ENCODE peak calls at places on chromosome 21, in seven cellular contexts. X is upper lobe of left lung, K is body of pancreas, N is GM12878, L is HepG2, F is IMR-90, W is K562. S is an unnamed sample. For H3K9me3, the result is how much of the 10 kb centered on the place peaks cover.

GRCh38 chr21:28731700-28732321 is 260.9 kb downstream of the LTN1 start:
- ATAC-seq in F (no peak), N (no peak), L (no peak), K (no peak), X (no peak), W (no peak), S (no peak)

GRCh38 chr21:14736672-14737071 is 190.6 kb upstream of the SAMSN1 start:
- ATAC-seq in F (no peak), W (peak), L (no peak), K (no peak), X (no peak), N (peak), S (no peak)

GRCh38 chr21:24826822-24827221 is 780.5 kb downstream of the MRPL39 start:
- ATAC-seq in X (no peak), F (no peak), N (peak), L (no peak), W (no peak), K (no peak), S (no peak)

GRCh38 chr21:20169812-20170576 is 828.2 kb upstream of the NCAM2 start:
- ATAC-seq in K (peak), W (no peak), X (no peak), L (no peak), F (no peak), N (no peak), S (no peak)

GRCh38 chr21:37817242-37817641 is 99.0 kb downstream of the KCNJ6 start:
- ATAC-seq in L (no peak), K (no peak), X (no peak), N (no peak), W (no peak), F (no peak), S (no peak)

GRCh38 chr21:42956824-42957632 is 17.3 kb upstream of the PKNOX1 start:
- ATAC-seq in F (no peak), N (no peak), L (peak), K (peak), W (no peak), X (peak), S (no peak)

GRCh38 chr21:14492890-14493289 is 53.2 kb downstream of the SAMSN1 start:
- ATAC-seq in K (no peak), N (no peak), L (no peak), F (no peak), X (no peak), W (peak), S (no peak)

GRCh38 chr21:31873275-31873695 is 465 bp downstream of the HUNK start:
- ATAC-seq in X (no peak), L (peak), F (peak), W (no peak), K (peak), N (no peak), S (peak)

GRCh38 chr21:26798856-26799751 is 46.1 kb downstream of the ADAMTS1 start:
- ATAC-seq in F (no peak), L (no peak), K (no peak), N (no peak), W (no peak), X (peak), S (no peak)

GRCh38 chr21:38355992-38356781 is 99.4 kb downstream of the KCNJ15 start:
- ATAC-seq in X (peak), K (peak), W (peak), F (peak), N (peak), L (peak), S (peak)

GRCh38 chr21:15212214-15212613 is 147.4 kb upstream of the NRIP1 start:
- ATAC-seq in F (no peak), L (no peak), W (no peak), X (no peak), K (no peak), N (no peak), S (no peak)

GRCh38 chr21:43355925-43356289 is 71.0 kb downstream of the SIK1 start:
- ATAC-seq in N (peak), F (no peak), K (no peak), L (peak), W (peak), X (no peak), S (no peak)

GRCh38 chr21:38447611-38448010 is 50.7 kb downstream of the ERG start:
- ATAC-seq in X (no peak), F (no peak), L (no peak), W (no peak), K (no peak), N (no peak), S (no peak)

GRCh38 chr21:16194851-16195251 is 465.1 kb downstream of the USP25 start:
- ATAC-seq in W (no peak), X (no peak), K (no peak), F (no peak), L (peak), N (no peak), S (no peak)

GRCh38 chr21:38834725-38835124 is 29.0 kb downstream of the ETS2 start:
- ATAC-seq in L (peak), F (no peak), N (no peak), X (no peak), K (no peak), W (no peak), S (no peak)

GRCh38 chr21:15141236-15141970 is 76.6 kb upstream of the NRIP1 start:
- ATAC-seq in L (no peak), W (no peak), X (no peak), F (no peak), N (no peak), K (peak), S (no peak)

GRCh38 chr21:14120091-14120734 is 90.5 kb downstream of the LIPI start:
- ATAC-seq in N (peak), W (peak), X (no peak), F (peak), L (peak), K (peak), S (no peak)

GRCh38 chr21:25660233-25660632 is 21.2 kb downstream of the JAM2 start:
- ATAC-seq in K (no peak), X (no peak), W (no peak), F (no peak), L (no peak), N (no peak), S (no peak)

GRCh38 chr21:23162213-23162946 is 2164.2 kb downstream of the NCAM2 start:
- ATAC-seq in K (no peak), N (no peak), L (no peak), X (no peak), F (no peak), W (no peak), S (no peak)

GRCh38 chr21:16205527-16205926 is 475.7 kb downstream of the USP25 start:
- ATAC-seq in L (no peak), K (no peak), N (peak), W (no peak), X (no peak), F (no peak), S (no peak)

GRCh38 chr21:37797403-37797802 is 118.9 kb downstream of the KCNJ6 start:
- ATAC-seq in L (no peak), W (no peak), X (no peak), N (no peak), F (no peak), K (no peak), S (no peak)

GRCh38 chr21:34908424-34909055 is 140.6 kb downstream of the RUNX1 start:
- ATAC-seq in L (peak), K (no peak), F (no peak), X (no peak), W (peak), N (no peak), S (peak)

GRCh38 chr21:34589511-34590282 is 25.2 kb downstream of the RCAN1 start:
- ATAC-seq in N (no peak), K (peak), W (no peak), F (no peak), X (no peak), L (no peak), S (no peak)

GRCh38 chr21:39715804-39716397 is 29.1 kb upstream of the IGSF5 start:
- ATAC-seq in W (peak), K (peak), F (peak), N (no peak), X (no peak), L (peak), S (no peak)

GRCh38 chr21:15774590-15774989 is 44.8 kb downstream of the USP25 start:
- ATAC-seq in L (no peak), W (no peak), N (no peak), K (no peak), X (no peak), F (no peak), S (no peak)

GRCh38 chr21:26840206-26840605 is 5.0 kb downstream of the ADAMTS1 start:
- ATAC-seq in L (no peak), N (no peak), X (no peak), F (no peak), K (no peak), W (no peak), S (no peak)

GRCh38 chr21:43325968-43326367 is 101.0 kb downstream of the SIK1 start:
- ATAC-seq in N (peak), K (no peak), X (no peak), F (no peak), W (no peak), L (no peak), S (no peak)

DNA sequence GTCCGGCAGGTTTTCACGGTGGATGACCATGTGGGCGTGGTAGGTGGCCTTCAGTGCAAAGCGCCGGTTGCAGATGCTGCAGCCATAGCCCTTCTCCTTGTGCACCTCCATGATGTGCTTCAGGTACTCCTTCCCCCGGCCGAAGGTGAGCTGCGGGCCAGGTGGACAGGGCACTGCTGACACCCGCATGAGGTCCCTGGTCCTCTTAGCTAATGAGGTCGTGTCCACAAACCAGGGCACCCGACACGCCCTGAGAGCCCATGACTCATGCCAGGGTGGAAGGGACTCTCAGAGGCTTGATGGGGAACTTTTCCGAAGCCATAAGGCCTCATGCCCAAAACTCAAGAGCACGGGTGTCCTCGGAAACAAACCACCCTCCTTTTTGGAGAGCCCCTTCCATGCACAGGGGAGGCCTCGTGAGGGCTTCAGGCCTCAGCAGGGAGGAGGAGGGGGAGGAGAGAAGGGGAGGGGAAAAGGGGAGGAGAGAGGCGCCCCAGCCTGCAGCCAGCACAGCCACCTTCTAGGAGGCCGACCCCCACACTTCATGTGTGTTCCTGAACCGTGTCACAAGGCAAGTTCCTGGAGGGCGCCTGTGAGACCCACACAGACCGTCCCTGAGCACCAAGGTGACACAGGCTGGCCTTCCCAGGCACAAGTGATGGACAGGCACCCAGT is 54.4 kb upstream of the RIPK4 start:
- ATAC-seq in K (no peak), F (no peak), X (no peak), L (no peak), W (no peak), N (no peak), S (no peak)
- TF ChIP-seq CTCF in K (no peak), F (no peak), X (no peak), L (no peak), W (no peak), N (no peak), S (no peak)

GRCh38 chr21:17819114-17819877 is at the start of gene C21orf91:
- ATAC-seq in X (peak), K (peak), W (peak), L (peak), N (peak), F (peak), S (peak)
- TF ChIP-seq POLR2A in X (peak), K (peak), W (peak), L (peak), N (peak), F (peak), S (peak)

GRCh38 chr21:44623575-44623974 is 3.3 kb upstream of the KRTAP10-9 start:
- ATAC-seq in X (no peak), L (no peak), F (no peak), W (no peak), K (no peak), N (no peak), S (no peak)
- H3K9me3 ChIP-seq in X (under half), L (under half), F (under half), W (under half), K (under half), N (under half), S (under half)

GRCh38 chr21:29775462-29775861 is 164.3 kb downstream of the GRIK1 start:
- ATAC-seq in F (no peak), X (no peak), N (no peak), W (peak), K (no peak), L (no peak), S (no peak)
- TF ChIP-seq CTCF in F (no peak), X (no peak), N (no peak), W (no peak), K (no peak), L (no peak), S (no peak)

GRCh38 chr21:33403786-33404571 is 766 bp downstream of the IFNGR2 start:
- ATAC-seq in K (peak), N (peak), W (peak), F (peak), L (peak), X (peak), S (peak)
- TF ChIP-seq POLR2A in K (peak), N (peak), W (peak), F (peak), L (peak), X (peak), S (peak)

DNA sequence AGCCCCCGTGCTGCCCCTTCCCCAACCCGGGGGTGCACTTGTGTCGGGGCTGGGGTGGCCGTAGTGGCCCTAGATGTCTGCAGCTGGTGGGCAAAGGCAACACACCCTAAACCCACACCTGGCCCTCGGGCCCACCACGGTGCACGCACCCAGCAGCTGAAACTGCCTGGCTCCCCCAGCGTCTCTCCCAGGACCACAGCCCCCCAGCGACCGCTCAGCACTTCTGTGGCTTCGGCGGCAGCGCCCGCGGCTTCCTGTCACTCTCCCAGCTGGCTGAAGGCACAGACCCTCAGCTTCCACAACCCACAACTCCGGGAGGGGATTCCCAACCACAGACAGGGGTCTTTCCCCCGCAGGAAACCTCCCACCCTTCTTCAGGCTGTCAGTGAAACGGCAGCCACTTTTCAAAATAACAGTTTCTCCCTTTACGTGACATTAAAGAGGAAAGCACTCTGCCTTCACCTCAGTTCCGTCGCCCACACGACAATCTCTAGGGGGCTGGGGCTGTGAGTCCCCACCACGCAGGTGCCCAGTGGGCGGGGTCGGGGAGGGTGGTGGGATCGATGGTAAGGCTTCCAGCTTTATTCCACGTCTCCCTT is 40.7 kb upstream of the COL6A2 start:
- ATAC-seq in W (no peak), X (no peak), F (no peak), L (no peak), N (no peak), K (no peak), S (no peak)
- H3K9me3 ChIP-seq in W (under half), X (under half), F (under half), L (under half), N (under half), K (under half), S (under half)